ENCODE peak calls at places on chromosomes 4 and X, in six cellular contexts. F is IMR-90; J is tibial artery; E is colonic mucosa; M is GM04503; T is naive thymus-derived CD4-positive, alpha-beta T cell. Q is an unnamed sample.

GRCh38 chr4:11194431-11194830 is 234.3 kb downstream of the HS3ST1 start:
- DNase-seq in M (no peak), T (no peak), J (no peak), F (no peak), E (no peak), Q (peak)

GRCh38 chrX:32995427-32995826 is 215.9 kb downstream of the DMD start:
- DNase-seq in M (no peak), E (no peak), F (no peak), T (no peak), J (no peak), Q (no peak)

GRCh38 chrX:108557594-108557993 is 118.0 kb downstream of the COL4A5 start:
- DNase-seq in T (no peak), E (no peak), M (no peak), J (no peak), F (no peak), Q (no peak)

GRCh38 chrX:153765138-153766079 is 1.4 kb downstream of the PLXNB3 start:
- DNase-seq in E (no peak), J (no peak), M (no peak), T (no peak), F (peak), Q (peak)

GRCh38 chr4:169663894-169664293 is 43.5 kb downstream of the CLCN3 start:
- DNase-seq in T (no peak), E (no peak), J (no peak), F (peak), M (no peak), Q (peak)

GRCh38 chrX:94123062-94123461 is 449.1 kb downstream of the FAM133A start:
- DNase-seq in F (no peak), E (no peak), J (no peak), M (no peak), T (no peak), Q (no peak)

GRCh38 chr4:164956766-164957643 is 20.5 kb downstream of the TRIM61 start:
- DNase-seq in T (peak), M (no peak), J (peak), F (peak), E (peak), Q (peak)

GRCh38 chr4:40721730-40722171 is 28.0 kb upstream of the NSUN7 start:
- DNase-seq in E (no peak), T (no peak), F (peak), J (no peak), M (no peak), Q (no peak)

GRCh38 chr4:48127231-48127881 is 6.7 kb downstream of the TXK start:
- DNase-seq in F (no peak), J (no peak), E (no peak), T (no peak), M (no peak), Q (no peak)

GRCh38 chr4:19177616-19178015 is 1074.1 kb upstream of the SLIT2 start:
- DNase-seq in J (no peak), F (peak), T (no peak), E (no peak), M (no peak), Q (peak)